ENCODE peak calls at places on chromosomes 7 and 10, in four cellular contexts. A, Y, K and C are unnamed samples.

GRCh38 chr7:41881313-41882130 is 178.6 kb upstream of the INHBA start:
- DNase-seq in A (no peak), K (no peak), Y (no peak), C (peak)

GRCh38 chr10:103930449-103930848 is 12.5 kb upstream of the STN1 start:
- DNase-seq in A (no peak), K (no peak), Y (no peak), C (no peak)

GRCh38 chr10:17177014-17177413 is 24.5 kb downstream of the TRDMT1 start:
- DNase-seq in Y (no peak), K (no peak), A (no peak), C (no peak)

GRCh38 chr10:11804336-11804735 is 18.8 kb upstream of the PROSER2 start:
- DNase-seq in A (no peak), Y (no peak), K (no peak), C (no peak)

GRCh38 chr7:132825932-132826480 is 249.7 kb upstream of the PLXNA4 start:
- DNase-seq in Y (no peak), K (no peak), A (peak), C (no peak)

GRCh38 chr7:25619963-25620799 is 391.9 kb upstream of the NPVF start:
- DNase-seq in Y (no peak), K (no peak), A (no peak), C (no peak)

GRCh38 chr7:130149575-130150139 is 55.5 kb downstream of the TMEM209 start:
- DNase-seq in Y (no peak), K (no peak), A (peak), C (no peak)

GRCh38 chr7:50634378-50634777 is 69.2 kb upstream of the DDC start:
- DNase-seq in A (no peak), K (no peak), Y (no peak), C (no peak)

GRCh38 chr7:69359003-69359555 is 239.2 kb upstream of the AUTS2 start:
- DNase-seq in Y (no peak), K (no peak), A (no peak), C (no peak)

GRCh38 chr10:80699602-80700039 is 161.9 kb downstream of the SH2D4B start:
- DNase-seq in K (peak), Y (peak), A (peak), C (peak)

GRCh38 chr7:40829201-40829600 is 694.4 kb downstream of the SUGCT start:
- DNase-seq in Y (no peak), K (no peak), A (no peak), C (no peak)

GRCh38 chr10:128078136-128078969 is 47.9 kb downstream of the MKI67 start:
- DNase-seq in A (no peak), K (peak), Y (peak), C (peak)

GRCh38 chr10:1406172-1406975 is 331.0 kb downstream of the ADARB2 start:
- DNase-seq in Y (no peak), K (no peak), A (no peak), C (peak)

GRCh38 chr10:133131754-133132710 is 28.0 kb upstream of the KNDC1 start:
- DNase-seq in A (no peak), Y (no peak), K (no peak), C (peak)

GRCh38 chr10:44364566-44364965 is 20.3 kb downstream of the CXCL12 start:
- DNase-seq in K (no peak), A (no peak), Y (no peak), C (no peak)

GRCh38 chr10:121615401-121615800 is 17.2 kb upstream of the FGFR2 start:
- DNase-seq in A (no peak), Y (no peak), K (no peak), C (no peak)

GRCh38 chr7:5428470-5429252 is 5.0 kb upstream of the TNRC18 start:
- DNase-seq in K (no peak), Y (peak), A (peak), C (peak)

GRCh38 chr7:121714559-121715303 is 158.2 kb upstream of the PTPRZ1 start:
- DNase-seq in K (peak), A (no peak), Y (no peak), C (peak)

GRCh38 chr10:99630439-99630838 is 10.2 kb upstream of the SLC25A28 start:
- DNase-seq in K (no peak), Y (no peak), A (no peak), C (peak)

GRCh38 chr10:112950714-112951348 is 784 bp downstream of the TCF7L2 start:
- DNase-seq in A (no peak), K (no peak), Y (peak), C (peak)

GRCh38 chr7:155378959-155379871 is 78.7 kb upstream of the EN2 start:
- DNase-seq in K (no peak), A (no peak), Y (no peak), C (no peak)

GRCh38 chr7:139108256-139109187 is 998 bp downstream of the ZC3HAV1 start:
- DNase-seq in K (peak), A (peak), Y (peak), C (peak)

GRCh38 chr10:74924251-74924954 is 98.0 kb downstream of the KAT6B start:
- DNase-seq in K (no peak), Y (no peak), A (no peak), C (no peak)

GRCh38 chr7:46532571-46532970 is 611.5 kb upstream of the IGFBP3 start:
- DNase-seq in K (no peak), A (no peak), Y (no peak), C (no peak)

GRCh38 chr7:147249956-147250355 is 1133.4 kb downstream of the CNTNAP2 start:
- DNase-seq in Y (no peak), A (no peak), K (no peak), C (no peak)

GRCh38 chr10:11472158-11472753 is 139.2 kb downstream of the USP6NL start:
- DNase-seq in Y (peak), A (peak), K (peak), C (peak)

GRCh38 chr7:106346678-106347217 is 62.0 kb upstream of the NAMPT start:
- DNase-seq in Y (no peak), K (no peak), A (no peak), C (no peak)